ENCODE peak calls at places on chromosomes 16 and 17, in eight cellular contexts. R is naive thymus-derived CD4-positive, alpha-beta T cell; E is adrenal gland; G is gastrocnemius medialis; W is tibial artery; L is heart left ventricle; B is CD4-positive, CD25-positive, alpha-beta regulatory T cell; Y is breast epithelium. F is an unnamed sample. For H3K9me3, the result is how much of the 10 kb centered on the place peaks cover.

GRCh38 chr16:87924937-87925670 is 11.2 kb downstream of the CA5A start:
- DNase-seq in R (no peak), E (no peak), G (peak), W (no peak), L (no peak), B (no peak), Y (peak), F (no peak)

GRCh38 chr17:74987909-74988711 is 678 bp downstream of the CDR2L start:
- DNase-seq in R (no peak), E (peak), G (peak), W (peak), L (peak), B (no peak), Y (peak), F (peak)

GRCh38 chr17:6780886-6781285 is 4.9 kb downstream of the FBXO39 start:
- DNase-seq in R (no peak), E (no peak), G (no peak), W (no peak), L (no peak), B (no peak), Y (no peak), F (no peak)

GRCh38 chr17:52477824-52478614 is 319.5 kb upstream of the CA10 start:
- DNase-seq in R (no peak), E (no peak), G (no peak), W (no peak), L (no peak), B (no peak), Y (no peak), F (no peak)

GRCh38 chr17:48625502-48626201 is 506 bp downstream of the HOXB9 start:
- DNase-seq in R (no peak), E (no peak), G (no peak), W (no peak), L (no peak), B (no peak), Y (no peak), F (no peak)

GRCh38 chr17:21548236-21548635 is 144.1 kb upstream of the KCNJ18 start:
- DNase-seq in R (no peak), E (no peak), G (no peak), W (no peak), L (no peak), B (no peak), Y (no peak), F (no peak)

GRCh38 chr17:58275417-58275816 is 5.3 kb downstream of the MPO start:
- DNase-seq in R (no peak), E (no peak), G (no peak), W (no peak), L (no peak), B (no peak), Y (no peak), F (no peak)

GRCh38 chr16:82514262-82514661 is 112.5 kb upstream of the CDH13 start:
- DNase-seq in R (no peak), E (no peak), G (no peak), W (no peak), L (no peak), B (no peak), Y (no peak), F (no peak)

GRCh38 chr16:57041182-57042156 is 50.9 kb upstream of the CPNE2 start:
- DNase-seq in R (peak), E (no peak), G (no peak), W (no peak), L (no peak), B (peak), Y (no peak), F (no peak)

GRCh38 chr17:55301521-55302406 is 37.0 kb downstream of the HLF start:
- DNase-seq in R (no peak), E (peak), G (no peak), W (no peak), L (no peak), B (no peak), Y (no peak), F (no peak)

GRCh38 chr17:72634621-72635020 is 457.9 kb downstream of the SLC39A11 start:
- DNase-seq in R (no peak), E (no peak), G (no peak), W (no peak), L (no peak), B (no peak), Y (no peak), F (no peak)

GRCh38 chr17:67629963-67630320 is 87.8 kb upstream of the NOL11 start:
- DNase-seq in R (peak), E (peak), G (no peak), W (no peak), L (no peak), B (peak), Y (no peak), F (no peak)

GRCh38 chr17:48031966-48032365 is 5.6 kb downstream of the COPZ2 start:
- DNase-seq in R (no peak), E (no peak), G (no peak), W (no peak), L (no peak), B (no peak), Y (no peak), F (no peak)

GRCh38 chr17:1515640-1516402 is 591 bp downstream of the INPP5K start:
- DNase-seq in R (peak), E (peak), G (peak), W (peak), L (peak), B (peak), Y (peak), F (no peak)

GRCh38 chr16:16131204-16131603 is 92.1 kb downstream of the ABCC6 start:
- DNase-seq in R (no peak), E (no peak), G (no peak), W (no peak), L (no peak), B (no peak), Y (no peak), F (no peak)

GRCh38 chr17:29162909-29163341 is 17.3 kb downstream of the MYO18A start:
- DNase-seq in R (no peak), E (no peak), G (no peak), W (no peak), L (no peak), B (no peak), Y (no peak), F (no peak)

GRCh38 chr17:67223924-67224323 is 21.1 kb downstream of the HELZ start:
- DNase-seq in R (no peak), E (no peak), G (no peak), W (no peak), L (no peak), B (no peak), Y (no peak), F (no peak)

GRCh38 chr17:32335647-32336046 is 6.3 kb downstream of the C17orf75 start:
- DNase-seq in R (no peak), E (no peak), G (no peak), W (no peak), L (no peak), B (no peak), Y (no peak), F (no peak)

GRCh38 chr17:60231691-60232090 is 81.9 kb downstream of the CA4 start:
- DNase-seq in R (no peak), E (no peak), G (no peak), W (no peak), L (no peak), B (no peak), Y (no peak), F (no peak)

GRCh38 chr17:78234261-78234865 is 2.9 kb downstream of the TMEM235 start:
- DNase-seq in R (no peak), E (no peak), G (no peak), W (no peak), L (no peak), B (no peak), Y (no peak), F (no peak)

DNA sequence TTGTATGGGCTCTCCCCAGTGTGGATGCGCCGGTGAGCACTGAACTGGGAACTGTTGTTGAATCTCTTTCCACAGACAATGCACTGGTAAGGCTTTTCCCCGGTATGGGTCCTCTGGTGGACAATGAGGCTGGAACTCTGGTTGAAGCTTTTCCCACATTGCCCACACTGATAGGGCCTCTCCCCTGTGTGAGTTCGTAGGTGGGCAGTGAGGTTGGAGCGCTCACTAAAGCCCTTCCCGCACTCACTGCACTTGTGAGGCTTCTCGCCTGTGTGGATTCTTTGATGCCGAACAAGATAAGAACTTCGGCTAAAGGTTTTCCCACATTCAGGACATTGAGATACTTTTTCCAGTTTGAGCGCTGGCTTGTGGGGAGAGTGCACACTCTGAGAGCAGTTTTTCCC is 17.8 kb downstream of the ZSCAN32 start:
- DNase-seq in R (no peak), E (no peak), G (no peak), W (no peak), L (no peak), B (no peak), Y (no peak), F (no peak)
- H3K9me3 ChIP-seq in R (under half), E (under half), G (under half), W (under half), L (under half), B (half or more), Y (half or more), F (under half)

DNA sequence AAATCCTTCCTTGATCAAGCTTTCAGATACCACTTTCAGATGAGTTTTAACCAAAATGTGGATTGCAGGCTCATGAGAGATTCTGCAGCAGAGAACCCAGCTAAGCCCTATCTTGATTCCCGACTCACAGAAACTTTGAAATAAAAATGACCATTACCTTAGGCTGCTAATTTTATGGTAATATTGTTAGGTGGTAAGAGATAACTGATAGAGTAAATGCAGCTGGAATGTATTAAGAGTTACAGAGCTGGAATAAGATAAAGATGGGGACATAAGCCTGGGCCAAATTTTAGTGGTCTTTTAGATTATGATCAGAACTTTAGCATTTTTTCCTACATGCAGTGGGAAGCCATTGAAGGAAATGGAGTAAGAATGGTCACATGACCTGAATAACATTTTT is 1074.0 kb downstream of the CDH11 start:
- DNase-seq in R (no peak), E (no peak), G (no peak), W (no peak), L (no peak), B (no peak), Y (no peak), F (no peak)
- H3K4me3 ChIP-seq in R (no peak), E (no peak), G (no peak), W (no peak), L (no peak), B (no peak), Y (no peak), F (no peak)

GRCh38 chr16:35752773-35753558 is 2293.6 kb downstream of the TP53TG3F start:
- DNase-seq in R (no peak), E (no peak), G (no peak), W (no peak), L (no peak), B (no peak), Y (no peak), F (no peak)

GRCh38 chr16:35751191-35751941 is 2292.0 kb downstream of the TP53TG3F start:
- DNase-seq in R (no peak), E (no peak), G (no peak), W (no peak), L (no peak), B (no peak), Y (no peak), F (no peak)

GRCh38 chr16:35750701-35751104 is 2291.3 kb downstream of the TP53TG3F start:
- DNase-seq in R (no peak), E (no peak), G (no peak), W (no peak), L (no peak), B (no peak), Y (no peak), F (no peak)

GRCh38 chr16:35753559-35754390 is 2294.4 kb downstream of the TP53TG3F start:
- DNase-seq in R (no peak), E (no peak), G (no peak), W (no peak), L (no peak), B (no peak), Y (no peak), F (no peak)

DNA sequence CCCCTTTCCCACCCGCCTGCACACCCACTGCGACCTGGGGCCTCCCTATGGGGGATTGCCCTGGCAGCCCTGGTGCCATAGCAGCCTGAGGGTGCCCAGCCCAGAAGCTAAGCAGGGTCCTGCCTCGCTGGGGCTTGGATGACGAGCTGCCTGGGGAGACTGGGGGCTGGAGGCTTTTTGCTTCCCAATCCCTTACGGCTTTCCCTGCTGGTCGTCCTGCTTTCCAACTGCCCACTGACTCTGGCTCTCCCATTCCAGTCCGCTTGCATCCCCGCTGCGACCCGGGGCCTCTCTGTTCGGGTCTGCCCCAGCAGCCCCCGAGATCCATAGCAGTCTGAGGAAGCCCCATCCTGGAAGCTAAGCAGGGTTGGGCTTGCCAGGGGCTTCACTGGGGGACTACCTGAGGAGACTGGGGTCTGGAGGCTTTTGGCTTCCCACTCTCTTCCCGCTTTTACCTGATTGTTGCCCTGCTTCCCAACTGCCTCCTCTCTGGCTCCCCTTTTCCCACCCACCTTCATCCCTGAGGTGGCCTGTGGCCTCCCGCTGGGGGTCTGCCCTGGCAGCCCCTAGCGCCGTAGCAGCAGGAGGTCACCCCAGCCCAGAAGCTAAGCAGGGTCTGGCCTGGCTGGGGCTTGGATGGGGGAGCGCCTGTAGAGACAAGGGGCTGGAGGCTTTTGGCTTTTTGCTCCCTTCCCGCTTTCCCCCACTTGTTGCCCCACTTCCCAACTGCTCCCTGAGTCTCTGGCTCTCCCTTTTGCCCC is 2292.8 kb downstream of the TP53TG3F start:
- DNase-seq in R (no peak), E (no peak), G (no peak), W (no peak), L (no peak), B (no peak), Y (no peak), F (no peak)
- H3K9me3 ChIP-seq in R (under half), E (under half), G (under half), W (under half), L (under half), B (under half), Y (half or more), F (under half)

GRCh38 chr17:42181851-42182207 is 887 bp upstream of the KCNH4 start:
- DNase-seq in R (no peak), E (no peak), G (no peak), W (no peak), L (no peak), B (no peak), Y (no peak), F (no peak)
- H3K4me3 ChIP-seq in R (no peak), E (no peak), G (no peak), W (no peak), L (no peak), B (peak), Y (no peak), F (no peak)

DNA sequence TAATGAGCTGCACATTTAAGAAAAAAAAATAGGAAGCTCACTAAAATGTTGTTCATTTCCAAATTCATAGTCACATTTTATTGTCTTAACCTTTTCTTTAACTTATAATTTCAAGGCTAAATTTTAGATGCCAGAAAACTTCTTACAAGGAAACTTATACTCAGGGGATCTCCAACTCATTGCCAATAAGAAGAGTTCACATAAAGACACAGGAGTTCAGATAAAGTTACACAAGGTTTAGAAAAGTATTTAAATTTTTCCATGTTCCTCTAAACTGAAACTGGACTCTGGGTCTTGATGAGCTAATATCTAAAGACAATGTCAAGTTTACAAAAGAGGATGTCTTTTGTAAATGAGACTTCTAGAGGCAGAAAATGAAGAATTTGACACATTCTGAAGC is 190.7 kb upstream of the KCNJ16 start:
- DNase-seq in R (no peak), E (no peak), G (no peak), W (no peak), L (no peak), B (no peak), Y (no peak), F (no peak)
- H3K9me3 ChIP-seq in R (under half), E (under half), G (under half), W (under half), L (under half), B (under half), Y (under half), F (under half)